ENCODE peak calls at places on chromosome 16, in five cellular contexts. O, K, M, N and L are unnamed samples.

GRCh38 chr16:24188751-24189318 is 67.3 kb upstream of the CACNG3 start:
- DNase-seq in O (no peak), K (no peak), M (no peak), N (no peak), L (no peak)

GRCh38 chr16:15636392-15636873 is 6.5 kb downstream of the MARF1 start:
- DNase-seq in O (no peak), K (no peak), M (no peak), N (no peak), L (no peak)

GRCh38 chr16:69424053-69424934 is at the start of gene CYB5B:
- DNase-seq in O (peak; percentile 94), K (peak; percentile 97), M (peak; percentile 92), N (peak; percentile 98), L (peak; percentile 97)

GRCh38 chr16:3188925-3189825 is 1.2 kb downstream of the OR1F1 start:
- DNase-seq in O (peak; percentile 78), K (no peak), M (no peak), N (peak; percentile 75), L (peak; percentile 58)

GRCh38 chr16:56847173-56847948 is 17.6 kb upstream of the SLC12A3 start:
- DNase-seq in O (no peak), K (no peak), M (no peak), N (no peak), L (no peak)

GRCh38 chr16:49457196-49457595 is 83.6 kb downstream of the C16orf78 start:
- DNase-seq in O (no peak), K (no peak), M (no peak), N (no peak), L (peak; percentile 2)

GRCh38 chr16:58409316-58409973 is 17.2 kb downstream of the GINS3 start:
- DNase-seq in O (no peak), K (no peak), M (no peak), N (no peak), L (no peak)

GRCh38 chr16:50273382-50273690 is 7.0 kb downstream of the ADCY7 start:
- DNase-seq in O (no peak), K (no peak), M (no peak), N (no peak), L (no peak)

GRCh38 chr16:16109453-16110110 is 113.7 kb downstream of the ABCC6 start:
- DNase-seq in O (no peak), K (no peak), M (peak; percentile 47), N (no peak), L (no peak)

GRCh38 chr16:3514621-3515020 is 13.8 kb downstream of the CLUAP1 start:
- DNase-seq in O (no peak), K (no peak), M (no peak), N (no peak), L (no peak)

GRCh38 chr16:68049448-68049847 is 26.4 kb downstream of the DUS2 start:
- DNase-seq in O (no peak), K (no peak), M (no peak), N (no peak), L (no peak)

GRCh38 chr16:13036600-13036999 is 135.2 kb downstream of the SHISA9 start:
- DNase-seq in O (no peak), K (no peak), M (peak; percentile 53), N (peak; percentile 90), L (peak; percentile 32)

GRCh38 chr16:24834459-24835335 is 11.1 kb upstream of the SLC5A11 start:
- DNase-seq in O (no peak), K (no peak), M (no peak), N (peak; percentile 60), L (peak; percentile 82)

GRCh38 chr16:15435216-15435864 is 952 bp downstream of the BMERB1 start:
- DNase-seq in O (no peak), K (no peak), M (no peak), N (peak; percentile 35), L (no peak)

GRCh38 chr16:77063617-77064016 is 127.4 kb upstream of the MON1B start:
- DNase-seq in O (no peak), K (no peak), M (no peak), N (peak; percentile 26), L (no peak)

GRCh38 chr16:46908540-46909372 is 24.6 kb downstream of the GPT2 start:
- DNase-seq in O (peak; percentile 27), K (no peak), M (no peak), N (peak; percentile 90), L (peak; percentile 57)

GRCh38 chr16:24359490-24359889 is 103.4 kb downstream of the CACNG3 start:
- DNase-seq in O (no peak), K (no peak), M (no peak), N (no peak), L (no peak)

GRCh38 chr16:53756329-53756996 is 52.5 kb downstream of the FTO start:
- DNase-seq in O (no peak), K (no peak), M (no peak), N (peak; percentile 86), L (no peak)

GRCh38 chr16:22190169-22191088 is 15.6 kb upstream of the EEF2K start:
- DNase-seq in O (peak; percentile 99), K (peak; percentile 100), M (peak; percentile 100), N (peak; percentile 99), L (peak; percentile 100)

GRCh38 chr16:22191966-22192260 is 14.2 kb upstream of the EEF2K start:
- DNase-seq in O (no peak), K (no peak), M (no peak), N (no peak), L (no peak)

GRCh38 chr16:22191089-22191965 is 14.8 kb upstream of the EEF2K start:
- DNase-seq in O (peak; percentile 92), K (peak; percentile 100), M (peak; percentile 99), N (peak; percentile 98), L (peak; percentile 100)

GRCh38 chr16:22193134-22193411 is 13.0 kb upstream of the EEF2K start:
- DNase-seq in O (no peak), K (no peak), M (no peak), N (no peak), L (no peak)

DNA sequence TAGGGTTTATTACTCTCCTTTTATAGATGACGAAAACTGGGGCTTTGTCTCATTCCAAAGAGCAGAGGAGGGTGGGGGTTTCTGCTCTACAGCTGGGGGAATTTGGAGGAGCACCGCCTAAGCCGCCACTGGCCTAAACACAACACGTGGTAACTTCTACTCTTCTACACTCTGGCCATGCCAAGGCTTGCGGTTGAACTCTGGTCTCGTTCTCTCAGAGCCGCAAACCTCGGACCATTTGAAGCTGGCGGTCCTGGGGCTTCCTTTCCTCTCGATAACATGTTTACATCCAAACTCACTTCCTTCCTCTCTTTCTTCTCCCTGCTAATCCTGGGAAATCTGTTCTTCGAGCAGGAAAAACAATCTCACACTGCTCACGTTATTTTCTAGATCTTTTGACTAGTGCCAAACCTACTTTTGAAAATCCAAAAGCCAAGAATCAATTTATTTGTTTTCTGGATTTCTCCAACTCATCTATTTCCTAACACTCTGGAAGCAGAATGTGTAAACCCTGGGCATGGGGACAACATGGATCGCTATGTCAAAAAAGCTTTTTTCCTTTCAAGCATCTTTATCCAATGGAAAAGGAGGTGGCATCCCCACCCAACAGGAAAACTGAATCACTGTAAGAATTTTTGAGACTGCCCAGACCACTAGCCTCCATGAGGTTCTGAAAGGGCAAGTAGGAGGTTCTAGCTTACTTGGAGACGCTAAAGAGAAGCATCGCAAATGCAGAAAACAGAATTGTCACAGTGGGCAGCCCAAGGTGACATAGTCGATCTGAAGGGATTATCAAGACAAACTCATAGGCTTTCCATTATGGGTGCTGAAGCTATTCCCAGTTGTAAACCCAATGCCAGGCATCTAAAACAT is 13.6 kb upstream of the EEF2K start:
- DNase-seq in O (no peak), K (peak; percentile 91), M (peak; percentile 50), N (peak; percentile 50), L (peak; percentile 84)
- H3K4me1 ChIP-seq in O (peaks cover 26% of the 10 kb centered on the region), K (peaks cover 26% of the 10 kb centered on the region), M (no peaks in the 10 kb centered on the region), N (peaks cover 4% of the 10 kb centered on the region), L (peaks cover 12% of the 10 kb centered on the region)

DNA sequence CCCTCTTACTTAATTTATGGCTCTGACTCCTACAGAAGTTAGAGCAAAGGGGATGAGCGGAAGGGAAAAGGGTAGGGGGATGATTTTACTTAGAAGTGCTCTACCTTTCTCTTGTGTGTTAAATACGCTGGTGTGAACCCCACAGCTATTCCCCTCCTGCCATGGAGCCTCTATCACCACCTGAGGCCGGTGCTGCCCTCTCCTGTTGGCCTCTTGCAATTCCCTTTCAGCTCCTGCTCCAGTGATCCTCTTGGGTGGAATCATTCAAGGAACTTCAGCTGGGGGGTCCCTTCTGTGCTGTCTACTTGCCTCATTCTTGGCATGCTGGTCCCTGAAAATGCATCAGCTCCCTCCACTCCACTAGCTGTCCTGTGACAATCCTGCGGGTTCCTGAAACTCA is 41.8 kb upstream of the CDH8 start:
- DNase-seq in O (no peak), K (no peak), M (no peak), N (peak; percentile 70), L (no peak)
- TF ChIP-seq CTCF in O (peak; percentile 24), K (no peak), M (no peak), N (peak; percentile 69), L (no peak)

DNA sequence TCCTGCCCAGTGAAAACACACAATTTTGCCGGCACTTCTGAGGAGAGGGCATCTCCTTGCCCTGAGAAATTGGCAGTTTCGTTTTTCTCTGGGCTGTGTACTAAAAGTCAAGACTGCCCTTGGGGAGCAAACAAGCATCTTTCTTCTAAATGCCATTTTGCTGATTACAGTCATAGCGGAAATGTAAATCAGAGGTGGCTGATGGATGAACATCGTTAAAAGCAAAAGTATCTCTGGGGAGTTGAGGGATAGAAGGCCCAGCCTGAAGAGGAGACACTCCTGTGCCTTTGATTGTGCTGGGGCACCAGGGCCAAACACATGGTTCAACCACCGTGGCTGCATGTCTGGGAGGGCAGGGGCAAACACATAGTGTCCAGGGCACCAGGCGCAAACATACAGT is 49.8 kb downstream of the ABCC12 start:
- DNase-seq in O (no peak), K (no peak), M (no peak), N (no peak), L (no peak)
- H3K4me3 ChIP-seq in O (no peak overlapping the region), K (no peak overlapping the region), M (no peak overlapping the region), N (no peak overlapping the region), L (no peak overlapping the region)

GRCh38 chr16:11104168-11105037 is 151.6 kb downstream of the SOCS1 start:
- DNase-seq in O (no peak), K (peak; percentile 70), M (no peak), N (no peak), L (no peak)

GRCh38 chr16:11106726-11107125 is 149.3 kb downstream of the SOCS1 start:
- DNase-seq in O (no peak), K (peak; percentile 29), M (no peak), N (no peak), L (peak; percentile 43)

GRCh38 chr16:11107781-11108465 is 148.1 kb downstream of the SOCS1 start:
- DNase-seq in O (no peak), K (peak; percentile 32), M (no peak), N (no peak), L (no peak)

GRCh38 chr16:11102523-11102898 is 153.5 kb downstream of the SOCS1 start:
- DNase-seq in O (no peak), K (no peak), M (no peak), N (no peak), L (no peak)

DNA sequence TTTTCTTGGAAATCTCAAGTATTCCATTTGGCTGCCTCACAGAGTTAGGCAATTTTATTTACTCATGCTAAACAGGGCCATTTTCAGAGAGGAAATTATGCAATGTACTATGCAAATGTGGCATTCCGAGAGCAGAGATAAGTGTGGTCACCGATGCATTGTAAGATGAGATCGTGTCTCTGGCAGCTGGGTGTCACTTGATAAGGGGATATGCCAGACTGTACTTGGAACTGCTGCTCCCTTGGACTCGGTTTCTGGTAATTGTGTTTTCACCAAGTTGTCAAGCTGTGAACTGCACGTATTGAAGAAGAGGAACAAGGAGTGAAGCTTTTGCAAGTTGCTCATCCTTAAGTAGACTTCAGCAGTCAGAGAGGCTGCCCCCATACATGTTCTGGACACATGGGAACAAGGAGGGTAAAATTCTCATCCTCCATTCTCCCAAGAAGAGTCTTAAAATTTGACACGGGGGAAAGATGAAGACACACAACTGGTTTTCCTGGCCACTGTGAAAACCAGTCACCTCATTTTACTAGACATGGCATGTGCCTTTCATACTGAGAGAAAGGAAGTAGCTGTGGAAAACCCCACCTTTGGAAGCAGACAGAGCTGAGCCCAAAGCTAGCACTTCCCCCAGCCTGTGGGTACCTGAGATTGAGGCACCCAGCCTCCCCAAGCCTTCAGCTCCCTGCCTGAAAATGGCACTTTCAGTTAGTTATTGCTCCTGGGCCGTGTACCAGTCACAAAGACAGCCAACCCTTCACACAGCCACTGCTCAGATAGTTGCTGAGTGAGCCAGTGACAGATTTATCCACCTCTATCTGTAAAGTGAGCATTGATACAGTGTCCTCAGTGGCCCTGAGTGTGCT is 150.7 kb downstream of the SOCS1 start:
- DNase-seq in O (no peak), K (peak; percentile 48), M (no peak), N (no peak), L (peak; percentile 39)
- H3K4me1 ChIP-seq in O (no peaks in the 10 kb centered on the region), K (peaks cover 32% of the 10 kb centered on the region), M (peaks cover 17% of the 10 kb centered on the region), N (peaks cover 3% of the 10 kb centered on the region), L (peaks cover 18% of the 10 kb centered on the region)